ENCODE peak calls at places on chromosome 5, in four cellular contexts. One of them, this sample, is unnamed.
A peak's percentile ranks its signal among the peaks of the same experiment; 100 is the strongest.

GRCh38 chr5:72106922-72107873 is at the start of gene MAP1B:
- DNase-seq in K562: peak; percentile 74
- DNase-seq in HepG2: peak; percentile 35
- DNase-seq in HCT116: no peak
- DNase-seq in this sample: no peak

GRCh38 chr5:150644496-150644895 is 4.0 kb downstream of the SYNPO start:
- DNase-seq in K562: no peak
- DNase-seq in HepG2: peak; percentile 45
- DNase-seq in HCT116: no peak
- DNase-seq in this sample: no peak

GRCh38 chr5:106205916-106206571 is 1464.7 kb downstream of the EFNA5 start:
- DNase-seq in K562: no peak
- DNase-seq in HepG2: no peak
- DNase-seq in HCT116: no peak
- DNase-seq in this sample: no peak

GRCh38 chr5:119439140-119439625 is 13.1 kb upstream of the HSD17B4 start:
- DNase-seq in K562: no peak
- DNase-seq in HepG2: peak; percentile 64
- DNase-seq in HCT116: no peak
- DNase-seq in this sample: no peak

GRCh38 chr5:171614511-171614910 is 171.1 kb upstream of the SMIM23 start:
- DNase-seq in K562: peak; percentile 44
- DNase-seq in HepG2: no peak
- DNase-seq in HCT116: no peak
- DNase-seq in this sample: no peak

GRCh38 chr5:91150189-91150588 is 232.9 kb downstream of the ARRDC3 start:
- DNase-seq in K562: no peak
- DNase-seq in HepG2: no peak
- DNase-seq in HCT116: peak; percentile 7
- DNase-seq in this sample: no peak

GRCh38 chr5:60529001-60529400 is 171.0 kb downstream of the DEPDC1B start:
- DNase-seq in K562: no peak
- DNase-seq in HepG2: no peak
- DNase-seq in HCT116: no peak
- DNase-seq in this sample: no peak

GRCh38 chr5:87361536-87362213 is 51.1 kb downstream of the CCNH start:
- DNase-seq in K562: no peak
- DNase-seq in HepG2: no peak
- DNase-seq in HCT116: no peak
- DNase-seq in this sample: no peak

GRCh38 chr5:72320022-72320898 is at the start of the genes MRPS27 and PTCD2:
- DNase-seq in K562: peak; percentile 95
- DNase-seq in HepG2: peak; percentile 95
- DNase-seq in HCT116: peak; percentile 98
- DNase-seq in this sample: peak; percentile 90

GRCh38 chr5:110896901-110897300 is 158.1 kb downstream of the SLC25A46 start:
- DNase-seq in K562: no peak
- DNase-seq in HepG2: no peak
- DNase-seq in HCT116: no peak
- DNase-seq in this sample: no peak

GRCh38 chr5:24621809-24622208 is 23.0 kb downstream of the CDH10 start:
- DNase-seq in K562: no peak
- DNase-seq in HepG2: no peak
- DNase-seq in HCT116: no peak
- DNase-seq in this sample: no peak

GRCh38 chr5:81007637-81008027 is 47.5 kb downstream of the RASGRF2 start:
- DNase-seq in K562: no peak
- DNase-seq in HepG2: no peak
- DNase-seq in HCT116: no peak
- DNase-seq in this sample: no peak

GRCh38 chr5:150538007-150538917 is 30.3 kb downstream of the NDST1 start:
- DNase-seq in K562: no peak
- DNase-seq in HepG2: no peak
- DNase-seq in HCT116: no peak
- DNase-seq in this sample: no peak

GRCh38 chr5:26660116-26660515 is 378.3 kb downstream of the CDH9 start:
- DNase-seq in K562: no peak
- DNase-seq in HepG2: no peak
- DNase-seq in HCT116: no peak
- DNase-seq in this sample: no peak

GRCh38 chr5:134059758-134060495 is 54.6 kb upstream of the TCF7 start:
- DNase-seq in K562: no peak
- DNase-seq in HepG2: no peak
- DNase-seq in HCT116: no peak
- DNase-seq in this sample: no peak

GRCh38 chr5:107567901-107568671 is 102.7 kb downstream of the EFNA5 start:
- DNase-seq in K562: no peak
- DNase-seq in HepG2: no peak
- DNase-seq in HCT116: no peak
- DNase-seq in this sample: no peak

GRCh38 chr5:143341807-143342570 is 61.5 kb downstream of the NR3C1 start:
- DNase-seq in K562: no peak
- DNase-seq in HepG2: no peak
- DNase-seq in HCT116: peak; percentile 21
- DNase-seq in this sample: peak; percentile 48

GRCh38 chr5:57499262-57500050 is 16.8 kb upstream of the ACTBL2 start:
- DNase-seq in K562: peak; percentile 46
- DNase-seq in HepG2: peak; percentile 5
- DNase-seq in HCT116: peak; percentile 62
- DNase-seq in this sample: no peak

GRCh38 chr5:57538341-57538955 is 55.8 kb upstream of the ACTBL2 start:
- DNase-seq in K562: no peak
- DNase-seq in HepG2: no peak
- DNase-seq in HCT116: no peak
- DNase-seq in this sample: no peak

GRCh38 chr5:91929522-91929817 is 546.4 kb upstream of the ARRDC3 start:
- DNase-seq in K562: no peak
- DNase-seq in HepG2: no peak
- DNase-seq in HCT116: peak; percentile 0
- DNase-seq in this sample: no peak

DNA sequence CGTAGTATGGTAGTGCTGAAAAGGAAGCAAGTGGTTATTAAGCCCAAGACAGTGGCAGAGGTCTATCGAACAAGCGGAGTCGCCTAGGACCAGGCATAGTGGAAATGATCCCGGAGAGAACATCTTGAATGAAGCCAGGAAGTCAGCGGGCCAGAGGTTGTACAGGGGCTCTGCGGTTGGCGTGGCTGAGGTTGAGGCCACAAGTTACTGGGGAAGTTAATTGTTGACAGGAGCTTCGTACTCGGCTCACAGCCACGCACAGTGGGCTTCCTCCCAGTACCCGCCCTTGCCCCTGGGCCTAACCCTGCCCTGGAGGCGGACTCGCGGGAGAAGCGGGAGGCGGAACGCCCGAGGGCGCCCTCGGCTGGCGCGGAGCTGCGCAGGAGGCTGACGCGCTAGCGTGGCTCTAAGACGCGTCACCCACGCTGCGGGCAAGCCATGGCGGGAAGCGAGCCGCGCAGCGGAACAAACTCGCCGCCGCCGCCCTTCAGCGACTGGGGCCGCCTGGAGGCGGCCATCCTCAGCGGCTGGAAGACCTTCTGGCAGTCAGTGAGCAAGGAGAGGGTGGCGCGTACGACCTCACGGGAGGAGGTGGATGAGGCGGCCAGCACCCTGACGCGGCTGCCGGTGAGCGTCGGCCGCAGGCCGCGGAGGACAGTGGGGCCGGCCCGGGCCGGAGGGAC is at the start of gene FBXO4:
- DNase-seq in K562: peak; percentile 80
- DNase-seq in HepG2: peak; percentile 71
- DNase-seq in HCT116: peak; percentile 61
- DNase-seq in this sample: no peak
- TF ChIP-seq REST in K562: peak; percentile 66
- TF ChIP-seq REST in HepG2: peak; percentile 31
- TF ChIP-seq REST in HCT116: no peak
- TF ChIP-seq REST in this sample: no peak

GRCh38 chr5:159884917-159885620 is 31.2 kb upstream of the ADRA1B start:
- DNase-seq in K562: peak; percentile 18
- DNase-seq in HepG2: no peak
- DNase-seq in HCT116: no peak
- DNase-seq in this sample: no peak

GRCh38 chr5:159880676-159881075 is 35.6 kb upstream of the ADRA1B start:
- DNase-seq in K562: no peak
- DNase-seq in HepG2: no peak
- DNase-seq in HCT116: no peak
- DNase-seq in this sample: no peak

GRCh38 chr5:159887050-159887449 is 29.2 kb upstream of the ADRA1B start:
- DNase-seq in K562: no peak
- DNase-seq in HepG2: no peak
- DNase-seq in HCT116: no peak
- DNase-seq in this sample: no peak

GRCh38 chr5:159886312-159886711 is 30.0 kb upstream of the ADRA1B start:
- DNase-seq in K562: no peak
- DNase-seq in HepG2: no peak
- DNase-seq in HCT116: no peak
- DNase-seq in this sample: no peak

DNA sequence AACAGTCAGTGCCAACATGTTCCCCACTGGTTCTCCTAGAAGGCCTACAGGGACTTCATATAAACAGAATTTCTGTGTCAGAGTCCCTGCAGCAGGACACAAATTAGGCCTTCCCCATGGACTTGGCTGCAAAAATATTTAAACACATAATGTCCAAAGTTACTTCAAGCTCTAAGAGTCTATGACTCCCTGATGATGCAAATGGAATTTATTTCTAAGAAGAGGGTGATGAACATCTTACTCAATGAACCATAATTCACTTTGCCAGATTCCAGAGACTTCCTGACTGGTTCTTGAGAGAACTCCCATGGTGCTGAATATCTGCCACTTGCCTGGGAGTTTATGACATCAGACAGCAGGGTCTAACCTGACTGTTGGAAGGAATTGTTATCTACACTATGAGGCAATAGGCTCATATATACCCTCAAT is 32.7 kb upstream of the ADRA1B start:
- DNase-seq in K562: no peak
- DNase-seq in HepG2: no peak
- DNase-seq in HCT116: no peak
- DNase-seq in this sample: no peak
- TF ChIP-seq TCF7L2 in K562: no peak
- TF ChIP-seq TCF7L2 in HepG2: no peak
- TF ChIP-seq TCF7L2 in HCT116: no peak
- TF ChIP-seq TCF7L2 in this sample: no peak

GRCh38 chr5:2801602-2802525 is 50.4 kb upstream of the IRX2 start:
- DNase-seq in K562: no peak
- DNase-seq in HepG2: no peak
- DNase-seq in HCT116: no peak
- DNase-seq in this sample: no peak
- TF ChIP-seq REST in K562: no peak
- TF ChIP-seq REST in HepG2: no peak
- TF ChIP-seq REST in HCT116: no peak
- TF ChIP-seq REST in this sample: no peak

DNA sequence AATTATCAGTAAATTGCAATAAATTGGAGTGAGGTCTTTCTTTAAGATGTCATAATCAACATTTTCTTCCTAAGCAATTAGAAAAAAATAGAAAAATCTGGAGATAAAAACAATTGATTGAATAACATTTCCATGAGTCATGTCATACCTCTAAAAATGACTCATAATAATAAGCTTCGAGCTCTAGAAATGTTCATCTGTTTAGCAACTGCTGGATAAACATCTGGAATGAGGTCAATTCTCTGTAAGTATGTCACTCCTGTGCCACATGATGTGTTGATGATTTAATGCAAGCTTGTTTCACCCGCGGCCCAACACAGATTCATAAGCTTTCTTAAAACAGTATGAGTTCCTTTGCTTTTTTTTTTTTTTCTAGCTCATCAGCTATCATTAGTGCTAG is 39.7 kb upstream of the PAM start:
- DNase-seq in K562: no peak
- DNase-seq in HepG2: no peak
- DNase-seq in HCT116: peak; percentile 60
- DNase-seq in this sample: peak; percentile 30
- TF ChIP-seq TCF7L2 in K562: no peak
- TF ChIP-seq TCF7L2 in HepG2: no peak
- TF ChIP-seq TCF7L2 in HCT116: no peak
- TF ChIP-seq TCF7L2 in this sample: no peak

GRCh38 chr5:157747173-157747758 is 3.8 kb downstream of the LSM11 start:
- DNase-seq in K562: no peak
- DNase-seq in HepG2: no peak
- DNase-seq in HCT116: no peak
- DNase-seq in this sample: no peak

GRCh38 chr5:157745041-157745456 is 1.5 kb downstream of the LSM11 start:
- DNase-seq in K562: peak; percentile 22
- DNase-seq in HepG2: no peak
- DNase-seq in HCT116: no peak
- DNase-seq in this sample: no peak

GRCh38 chr5:157740211-157740610 is 3.3 kb upstream of the LSM11 start:
- DNase-seq in K562: peak; percentile 31
- DNase-seq in HepG2: peak; percentile 30
- DNase-seq in HCT116: peak; percentile 19
- DNase-seq in this sample: no peak

GRCh38 chr5:157744055-157745011 is 821 bp downstream of the LSM11 start:
- DNase-seq in K562: peak; percentile 42
- DNase-seq in HepG2: no peak
- DNase-seq in HCT116: no peak
- DNase-seq in this sample: no peak

GRCh38 chr5:157743163-157744054 is at the start of gene LSM11:
- DNase-seq in K562: peak; percentile 94
- DNase-seq in HepG2: peak; percentile 67
- DNase-seq in HCT116: peak; percentile 66
- DNase-seq in this sample: peak; percentile 68
- TF ChIP-seq REST in K562: peak; percentile 60
- TF ChIP-seq REST in HepG2: no peak
- TF ChIP-seq REST in HCT116: no peak
- TF ChIP-seq REST in this sample: no peak

GRCh38 chr5:178227929-178228328 is 4.7 kb downstream of the PHYKPL start:
- DNase-seq in K562: no peak
- DNase-seq in HepG2: no peak
- DNase-seq in HCT116: no peak
- DNase-seq in this sample: no peak
- TF ChIP-seq TCF7L2 in K562: no peak
- TF ChIP-seq TCF7L2 in HepG2: no peak
- TF ChIP-seq TCF7L2 in HCT116: no peak
- TF ChIP-seq TCF7L2 in this sample: no peak

DNA sequence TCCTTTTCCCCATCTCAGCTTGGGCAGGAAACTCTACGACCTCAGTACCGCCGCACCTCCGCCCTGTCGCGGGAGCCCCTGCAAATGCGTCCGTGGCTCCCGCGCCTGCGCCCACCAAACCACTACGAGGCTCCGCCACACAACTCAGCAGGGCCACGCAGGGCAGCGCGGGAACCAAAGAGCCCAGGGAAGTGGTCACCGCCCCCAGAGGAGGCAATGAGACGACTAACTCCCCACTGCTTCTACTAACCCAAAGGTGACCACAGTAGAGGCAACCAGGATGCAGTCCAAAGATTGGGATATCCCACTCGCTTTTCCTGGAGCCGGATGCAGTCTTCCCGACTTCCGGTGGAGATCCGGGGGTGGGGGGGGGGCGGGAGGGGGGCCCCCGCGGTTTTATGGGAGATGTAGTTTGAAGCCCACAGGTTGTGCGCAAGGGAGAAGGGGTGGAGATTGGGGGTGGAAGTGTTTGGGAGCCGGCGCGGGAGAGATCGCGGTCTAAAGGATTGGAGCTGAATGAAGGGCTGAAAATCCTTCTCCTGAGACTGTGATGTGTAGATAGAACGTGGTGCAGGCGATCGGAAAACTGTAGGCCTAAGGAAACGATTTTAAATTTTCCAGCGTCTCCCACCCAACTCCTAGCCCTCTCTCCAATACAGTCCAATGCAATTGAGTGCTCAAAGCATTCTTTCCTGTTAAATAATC is at the start of gene NUDT12:
- DNase-seq in K562: peak; percentile 88
- DNase-seq in HepG2: peak; percentile 39
- DNase-seq in HCT116: peak; percentile 69
- DNase-seq in this sample: peak; percentile 60
- TF ChIP-seq REST in K562: no peak
- TF ChIP-seq REST in HepG2: no peak
- TF ChIP-seq REST in HCT116: no peak
- TF ChIP-seq REST in this sample: no peak

GRCh38 chr5:136202800-136203199 is 9.8 kb upstream of the SMIM32 start:
- DNase-seq in K562: no peak
- DNase-seq in HepG2: no peak
- DNase-seq in HCT116: no peak
- DNase-seq in this sample: no peak
- TF ChIP-seq TCF7L2 in K562: no peak
- TF ChIP-seq TCF7L2 in HepG2: no peak
- TF ChIP-seq TCF7L2 in HCT116: no peak
- TF ChIP-seq TCF7L2 in this sample: no peak